ENCODE peak calls at places on chromosomes 3 and 15, in nine cellular contexts. H is stimulated activated CD4-positive, alpha-beta T cell treated with anti-CD3 and anti-CD28 coated beads, Interleukin-1b, Interleukin-23, amount 100 ng/mL, for 4 hours; O is endothelial cell; Y is EL; D is NCI-H460; F is HT1080; W is NCI-H2081; B is NCI-H1092; K is small intestine. Z is an unnamed sample.

GRCh38 chr15:58066042-58066867 is 744 bp upstream of the ALDH1A2 start:
- DNase-seq in Y (peak), H (peak), W (peak), D (no peak), B (no peak), F (no peak), O (peak), K (peak), Z (no peak)

GRCh38 chr15:96321422-96322391 is 8.8 kb upstream of the NR2F2 start:
- DNase-seq in B (no peak), H (no peak), K (no peak), Y (peak), W (no peak), F (no peak), O (no peak), D (no peak), Z (no peak)

GRCh38 chr3:190322604-190323240 is 476 bp upstream of the CLDN1 start:
- DNase-seq in H (no peak), B (no peak), D (no peak), F (no peak), W (no peak), Y (no peak), O (no peak), K (no peak), Z (no peak)

GRCh38 chr3:185272051-185272450 is 18.2 kb upstream of the EHHADH start:
- DNase-seq in K (no peak), D (no peak), B (no peak), O (no peak), W (no peak), H (no peak), Y (no peak), F (no peak), Z (no peak)

GRCh38 chr3:18111702-18112311 is 313.3 kb downstream of the SATB1 start:
- DNase-seq in H (no peak), Y (peak), F (peak), O (no peak), D (peak), K (peak), W (no peak), B (peak), Z (peak)

GRCh38 chr3:7382293-7383033 is 521.5 kb downstream of the GRM7 start:
- DNase-seq in Y (no peak), O (no peak), K (peak), W (peak), D (no peak), F (peak), H (no peak), B (no peak), Z (no peak)

GRCh38 chr3:123076496-123077418 is 9.9 kb downstream of the PDIA5 start:
- DNase-seq in Y (no peak), W (peak), B (peak), D (no peak), F (no peak), H (no peak), O (no peak), K (peak), Z (no peak)

GRCh38 chr15:52050416-52050815 is 31.4 kb downstream of the MAPK6 start:
- DNase-seq in H (no peak), Y (peak), B (no peak), O (no peak), K (no peak), W (no peak), F (peak), D (no peak), Z (no peak)

GRCh38 chr15:66497502-66498455 is at the start of gene SNAPC5:
- DNase-seq in H (peak), O (peak), W (peak), F (peak), Y (peak), K (peak), D (peak), B (peak), Z (peak)

GRCh38 chr3:186682734-186683133 is 16.9 kb downstream of the HRG start:
- DNase-seq in Y (no peak), O (no peak), B (no peak), K (no peak), H (no peak), W (no peak), D (no peak), F (no peak), Z (no peak)

GRCh38 chr15:41512512-41513281 is 930 bp downstream of the LTK start:
- DNase-seq in H (no peak), D (no peak), K (peak), F (no peak), O (peak), B (no peak), Y (no peak), W (no peak), Z (no peak)

GRCh38 chr3:192892981-192893827 is 24.5 kb downstream of the MB21D2 start:
- DNase-seq in O (no peak), F (peak), B (no peak), H (no peak), K (peak), W (peak), D (peak), Y (peak), Z (no peak)

GRCh38 chr3:72891053-72891855 is 3.4 kb downstream of the GXYLT2 start:
- DNase-seq in Y (peak), F (peak), K (no peak), W (peak), H (no peak), O (no peak), B (peak), D (no peak), Z (peak)

Z was measured in SHP77.